ENCODE peak calls at places on chromosomes 12 and 14, in ten cellular contexts. P, J, X, C, D, K, F, L, H and G are unnamed samples.

GRCh38 chr12:76096079-76096651 is 11.7 kb upstream of the NAP1L1 start:
- DNase-seq in H (no peak), D (no peak), K (no peak), L (no peak), J (no peak), X (no peak), F (no peak), C (no peak), P (no peak), G (no peak)

GRCh38 chr12:118064608-118065007 is 3.6 kb upstream of the WSB2 start:
- DNase-seq in D (no peak), P (no peak), J (no peak), K (no peak), L (no peak), F (no peak), H (no peak), X (no peak), C (no peak), G (no peak)

GRCh38 chr12:44819884-44820283 is 56.2 kb downstream of the NELL2 start:
- DNase-seq in P (no peak), X (no peak), C (no peak), H (no peak), J (no peak), F (no peak), D (no peak), L (no peak), K (no peak), G (no peak)

GRCh38 chr12:104494137-104494815 is 37.5 kb downstream of the CHST11 start:
- DNase-seq in H (no peak), X (no peak), L (no peak), K (no peak), J (no peak), D (peak), C (no peak), P (no peak), F (no peak), G (no peak)

GRCh38 chr12:62190921-62191746 is 69.1 kb upstream of the USP15 start:
- DNase-seq in J (no peak), H (no peak), P (peak), F (no peak), D (no peak), X (no peak), L (no peak), K (no peak), C (no peak), G (no peak)

GRCh38 chr12:68012712-68013111 is 23.5 kb downstream of the IFNG-AS1 start:
- DNase-seq in L (no peak), H (no peak), D (no peak), P (no peak), K (no peak), J (no peak), C (no peak), F (no peak), X (no peak), G (no peak)

GRCh38 chr12:64634508-64635092 is 24.3 kb downstream of the RASSF3 start:
- DNase-seq in F (no peak), K (no peak), P (no peak), X (no peak), D (no peak), L (no peak), J (no peak), H (no peak), C (no peak), G (no peak)

GRCh38 chr14:94383777-94384176 is 4.6 kb downstream of the SERPINA1 start:
- DNase-seq in C (no peak), D (no peak), H (peak), L (peak), P (no peak), K (no peak), J (no peak), F (no peak), X (no peak), G (no peak)

GRCh38 chr14:31457665-31458659 is 656 bp upstream of the DTD2 start:
- DNase-seq in F (no peak), X (no peak), H (no peak), L (no peak), C (no peak), K (no peak), D (no peak), J (no peak), P (no peak), G (no peak)

GRCh38 chr14:90132821-90133570 is 71.2 kb downstream of the KCNK13 start:
- DNase-seq in L (no peak), F (no peak), C (no peak), H (no peak), K (no peak), X (no peak), P (no peak), D (no peak), J (no peak), G (no peak)

GRCh38 chr14:94395306-94395899 is 7.0 kb upstream of the SERPINA1 start:
- DNase-seq in L (no peak), D (no peak), F (no peak), K (no peak), J (no peak), H (no peak), C (no peak), X (no peak), P (no peak), G (no peak)

GRCh38 chr14:21408152-21408551 is 24.3 kb upstream of the SUPT16H start:
- DNase-seq in P (no peak), D (no peak), K (no peak), H (no peak), X (no peak), L (no peak), C (no peak), J (peak), F (no peak), G (no peak)

GRCh38 chr12:117774986-117775775 is 193.6 kb downstream of the KSR2 start:
- DNase-seq in P (no peak), X (no peak), D (no peak), K (no peak), F (no peak), C (no peak), J (no peak), L (no peak), H (no peak), G (no peak)

GRCh38 chr12:22467190-22467589 is 77.2 kb downstream of the C2CD5 start:
- DNase-seq in K (no peak), D (no peak), F (no peak), C (no peak), X (no peak), J (no peak), H (no peak), P (no peak), L (no peak), G (no peak)

GRCh38 chr12:45688188-45688587 is 41.3 kb upstream of the ARID2 start:
- DNase-seq in X (no peak), J (no peak), D (no peak), F (no peak), L (no peak), P (no peak), H (no peak), K (no peak), C (no peak), G (no peak)

GRCh38 chr14:61662437-61663311 is 32.6 kb upstream of the HIF1A start:
- DNase-seq in J (peak), X (no peak), H (no peak), D (no peak), C (no peak), K (no peak), F (peak), L (no peak), P (peak), G (no peak)

GRCh38 chr12:51270847-51271518 is 768 bp upstream of the SMAGP start:
- DNase-seq in C (no peak), F (no peak), K (no peak), H (no peak), D (no peak), L (no peak), P (no peak), X (no peak), J (peak), G (no peak)

GRCh38 chr12:56151672-56152131 is 685 bp upstream of the MYL6B start:
- DNase-seq in L (peak), X (peak), H (peak), P (peak), C (peak), J (peak), D (no peak), F (peak), K (no peak), G (peak)

GRCh38 chr12:71354871-71355270 is 84.7 kb upstream of the LGR5 start:
- DNase-seq in J (no peak), C (no peak), D (no peak), K (no peak), P (no peak), L (no peak), F (no peak), H (no peak), X (no peak), G (no peak)

GRCh38 chr14:99612737-99613330 is 8.8 kb upstream of the CCDC85C start:
- DNase-seq in L (no peak), K (no peak), F (no peak), P (no peak), X (no peak), C (no peak), J (no peak), H (no peak), D (no peak), G (no peak)

GRCh38 chr12:67541625-67541991 is 106.9 kb upstream of the DYRK2 start:
- DNase-seq in L (no peak), H (no peak), X (no peak), C (no peak), P (no peak), J (no peak), F (no peak), D (no peak), K (no peak), G (no peak)

GRCh38 chr14:56144176-56144575 is 26.0 kb downstream of the PELI2 start:
- DNase-seq in X (no peak), K (no peak), F (no peak), C (no peak), H (no peak), P (no peak), L (no peak), J (no peak), D (no peak), G (no peak)

GRCh38 chr14:40616579-40616978 is 990.1 kb upstream of the LRFN5 start:
- DNase-seq in D (no peak), L (no peak), X (no peak), F (no peak), H (no peak), J (no peak), K (no peak), P (no peak), C (no peak), G (no peak)

GRCh38 chr14:104935955-104936354 is 11.3 kb downstream of the PLD4 start:
- DNase-seq in J (no peak), X (no peak), F (no peak), H (no peak), P (no peak), C (no peak), L (peak), D (no peak), K (peak), G (no peak)

GRCh38 chr14:35932659-35933159 is 106.6 kb downstream of the BRMS1L start:
- DNase-seq in K (no peak), D (no peak), P (no peak), X (no peak), J (no peak), F (peak), L (no peak), H (no peak), C (no peak), G (no peak)

GRCh38 chr12:66514581-66514980 is 164.3 kb downstream of the GRIP1 start:
- DNase-seq in X (no peak), F (no peak), K (no peak), P (no peak), D (no peak), J (no peak), L (no peak), H (no peak), C (no peak), G (no peak)

GRCh38 chr12:106918746-106919145 is 37.0 kb upstream of the TMEM263 start:
- DNase-seq in K (no peak), J (no peak), P (no peak), F (no peak), L (no peak), D (no peak), X (no peak), C (no peak), H (no peak), G (no peak)

GRCh38 chr12:14454098-14454907 is 88.8 kb downstream of the ATF7IP start:
- DNase-seq in L (no peak), J (peak), H (no peak), C (no peak), K (no peak), F (no peak), D (no peak), X (no peak), P (peak), G (no peak)

GRCh38 chr12:7915911-7916403 is 20.0 kb downstream of the SLC2A3 start:
- DNase-seq in P (no peak), K (no peak), F (no peak), J (no peak), L (peak), C (no peak), D (no peak), X (no peak), H (no peak), G (no peak)

GRCh38 chr12:617304-617915 is 45.8 kb downstream of the NINJ2 start:
- DNase-seq in L (peak), H (peak), X (no peak), P (no peak), F (peak), C (no peak), J (no peak), D (peak), K (no peak), G (peak)

GRCh38 chr12:52130695-52131094 is 51.2 kb downstream of the SMIM41 start:
- DNase-seq in L (peak), P (peak), J (no peak), K (no peak), C (no peak), D (no peak), H (no peak), F (no peak), X (no peak), G (peak)

GRCh38 chr12:54131641-54132280 is 57.0 kb downstream of the SMUG1 start:
- DNase-seq in P (no peak), K (no peak), F (no peak), H (no peak), L (no peak), C (no peak), J (no peak), X (no peak), D (no peak), G (no peak)

GRCh38 chr14:69811227-69811867 is 14.3 kb upstream of the SLC10A1 start:
- DNase-seq in F (no peak), P (no peak), H (no peak), C (no peak), D (no peak), L (no peak), X (no peak), K (no peak), J (no peak), G (no peak)

GRCh38 chr12:108731105-108731865 is at the start of gene CORO1C:
- DNase-seq in J (peak), X (peak), H (peak), P (peak), K (peak), L (peak), C (peak), F (peak), D (peak), G (peak)
- TF ChIP-seq POLR2A in J (peak), X (peak), H (peak), P (peak), K (peak), L (peak), C (peak), F (peak), D (peak), G (peak)

DNA sequence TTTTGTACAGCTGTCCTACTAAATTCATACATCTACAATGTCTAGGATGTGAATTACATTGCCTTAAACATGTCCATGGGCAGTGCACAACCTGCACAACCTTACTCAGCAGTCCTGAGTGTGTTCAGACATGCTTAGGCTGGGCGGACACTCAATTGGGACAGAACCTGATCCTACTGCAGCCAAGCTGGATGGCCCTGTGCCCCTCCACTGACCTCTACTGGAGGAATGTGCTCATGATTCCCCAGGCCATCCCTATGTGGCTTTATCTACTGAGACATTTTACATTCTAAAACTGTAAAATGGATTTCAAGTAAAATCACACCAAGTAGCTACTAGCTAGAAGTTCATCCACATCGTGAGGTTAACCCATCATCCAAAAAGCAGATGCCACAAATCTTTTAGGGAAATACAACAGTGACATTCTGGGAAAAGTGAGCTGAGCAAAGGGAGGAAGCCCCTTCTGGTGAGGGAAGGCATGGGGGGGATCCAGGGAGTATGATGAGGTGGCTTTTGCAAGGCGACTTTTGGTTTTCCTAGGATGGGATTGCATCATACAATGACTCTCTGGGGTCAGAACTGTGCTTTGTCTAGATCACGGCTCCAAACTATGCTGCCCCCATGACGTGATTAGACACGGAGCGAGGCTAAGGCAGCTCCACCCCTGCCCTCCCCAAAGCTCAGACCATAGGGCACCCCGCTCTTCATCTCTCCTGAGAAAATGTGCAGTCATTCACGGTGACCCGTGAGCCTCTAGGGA is 911.7 kb upstream of the TMEM132C start:
- DNase-seq in F (no peak), C (no peak), L (no peak), J (peak), K (no peak), X (no peak), P (no peak), D (no peak), H (no peak), G (no peak)
- TF ChIP-seq POLR2A in F (no peak), C (no peak), L (no peak), J (no peak), K (no peak), X (no peak), P (no peak), D (no peak), H (no peak), G (no peak)

GRCh38 chr12:3532931-3533702 is 42.1 kb downstream of the PRMT8 start:
- DNase-seq in L (peak), X (no peak), D (no peak), P (no peak), K (no peak), C (no peak), J (no peak), H (peak), F (no peak), G (no peak)

GRCh38 chr12:3533703-3534386 is 42.8 kb downstream of the PRMT8 start:
- DNase-seq in X (no peak), K (no peak), L (peak), C (peak), F (peak), H (peak), J (no peak), P (no peak), D (peak), G (peak)

GRCh38 chr12:3534511-3534910 is 43.5 kb downstream of the PRMT8 start:
- DNase-seq in C (no peak), K (no peak), P (no peak), X (no peak), F (no peak), J (no peak), L (peak), D (no peak), H (peak), G (no peak)

GRCh38 chr12:3536096-3536875 is 45.3 kb downstream of the PRMT8 start:
- DNase-seq in F (no peak), C (no peak), H (peak), J (no peak), D (no peak), K (no peak), L (peak), X (no peak), P (no peak), G (no peak)

DNA sequence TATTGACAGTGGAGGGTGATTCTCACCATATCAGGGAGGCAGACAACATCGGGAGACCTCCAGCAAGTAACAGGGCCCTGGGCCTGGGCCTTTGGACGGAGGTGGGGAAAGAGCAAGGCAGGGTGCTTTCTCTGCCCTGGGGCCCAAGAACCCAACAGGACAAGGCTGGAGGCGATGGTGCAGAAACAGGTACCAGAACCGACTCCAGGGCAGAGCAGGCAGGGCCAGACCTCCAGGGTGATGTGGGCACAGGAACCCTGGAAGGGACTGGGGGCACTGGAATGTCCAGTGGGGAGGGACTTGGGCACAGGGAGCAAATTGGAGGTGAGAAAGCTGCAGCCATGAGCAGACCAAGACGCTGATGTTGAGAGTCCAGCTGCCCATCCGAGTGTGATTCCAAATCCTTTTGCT is 44.4 kb downstream of the PRMT8 start:
- DNase-seq in H (no peak), L (peak), D (no peak), F (no peak), C (no peak), X (no peak), J (no peak), P (no peak), K (no peak), G (no peak)
- TF ChIP-seq POLR2A in H (no peak), L (no peak), D (no peak), F (no peak), C (no peak), X (no peak), J (no peak), P (no peak), K (no peak), G (no peak)

GRCh38 chr12:116142936-116143882 is 134.3 kb downstream of the MED13L start:
- DNase-seq in D (no peak), C (no peak), J (no peak), F (no peak), L (no peak), K (no peak), X (no peak), H (no peak), P (no peak), G (no peak)
- TF ChIP-seq POLR2A in D (no peak), C (no peak), J (no peak), F (no peak), L (no peak), K (no peak), X (no peak), H (no peak), P (no peak), G (no peak)

GRCh38 chr12:9701380-9702154 is 31.3 kb downstream of the CLECL1 start:
- DNase-seq in F (no peak), X (no peak), K (no peak), H (no peak), D (no peak), C (no peak), J (no peak), P (no peak), L (no peak), G (no peak)
- TF ChIP-seq POLR2A in F (no peak), X (no peak), K (no peak), H (no peak), D (no peak), C (no peak), J (no peak), P (no peak), L (no peak), G (no peak)

GRCh38 chr12:48351022-48351708 is 446 bp upstream of the ZNF641 start:
- DNase-seq in C (peak), J (peak), D (no peak), F (peak), P (no peak), K (peak), H (peak), L (peak), X (peak), G (peak)
- TF ChIP-seq POLR2A in C (no peak), J (no peak), D (no peak), F (no peak), P (no peak), K (no peak), H (no peak), L (no peak), X (peak), G (peak)